ENCODE peak calls at places on chromosomes 1 and 21, in eight cellular contexts. E is left ventricle myocardium inferior, J is fibroblast of lung, X is sigmoid colon, Y is spleen, G is tibial artery, I is left lung, M is heart left ventricle. Q is an unnamed sample.

GRCh38 chr1:38454236-38454635 is 405.3 kb downstream of the RRAGC start:
- DNase-seq in X (no peak), E (no peak), J (no peak), Y (no peak), G (no peak), I (no peak), M (no peak), Q (no peak)

GRCh38 chr1:91682882-91683597 is 182.4 kb downstream of the CDC7 start:
- DNase-seq in Y (no peak), X (no peak), G (no peak), I (no peak), J (no peak), E (no peak), M (no peak), Q (no peak)

GRCh38 chr21:39869141-39869818 is 2.0 kb downstream of the PCP4 start:
- DNase-seq in Y (no peak), M (no peak), E (no peak), J (no peak), X (no peak), G (no peak), I (no peak), Q (peak; percentile 88)

GRCh38 chr1:229258031-229258850 is 12.7 kb upstream of the RAB4A start:
- DNase-seq in X (peak; percentile 77), E (peak; percentile 26), G (no peak), M (peak; percentile 59), Y (no peak), I (no peak), J (peak; percentile 79), Q (no peak)

GRCh38 chr1:63112155-63112914 is 210.0 kb upstream of the FOXD3 start:
- DNase-seq in Y (no peak), E (no peak), G (no peak), I (no peak), X (no peak), M (no peak), J (peak; percentile 23), Q (no peak)

GRCh38 chr1:46411601-46412341 is 17.7 kb downstream of the FAAH start:
- DNase-seq in G (no peak), X (no peak), M (no peak), Y (peak; percentile 67), J (no peak), E (no peak), I (no peak), Q (no peak)

GRCh38 chr1:113812661-113813135 is 422 bp upstream of the RSBN1 start:
- DNase-seq in J (no peak), Y (peak; percentile 82), X (no peak), I (no peak), M (no peak), E (no peak), G (no peak), Q (no peak)

GRCh38 chr1:80375662-80376061 is 1369.1 kb upstream of the ADGRL4 start:
- DNase-seq in Y (no peak), G (no peak), X (no peak), J (peak; percentile 75), E (no peak), M (no peak), I (no peak), Q (no peak)

GRCh38 chr1:152777510-152778137 is 2.7 kb downstream of the LCE1F start:
- DNase-seq in Y (no peak), G (no peak), M (no peak), I (no peak), J (no peak), E (no peak), X (no peak), Q (no peak)

GRCh38 chr1:11948822-11949458 is 14.4 kb downstream of the PLOD1 start:
- DNase-seq in I (no peak), J (no peak), Y (no peak), G (no peak), E (no peak), X (no peak), M (no peak), Q (no peak)

GRCh38 chr1:119475866-119476439 is 31.1 kb upstream of the HSD3B1 start:
- DNase-seq in Y (no peak), M (peak; percentile 26), X (no peak), G (no peak), I (peak; percentile 43), E (peak; percentile 19), J (peak; percentile 11), Q (no peak)

GRCh38 chr1:32650752-32651460 is at the start of gene RBBP4:
- DNase-seq in G (peak; percentile 99), Y (peak; percentile 99), X (peak; percentile 99), M (peak; percentile 99), E (peak; percentile 99), J (peak; percentile 98), I (peak; percentile 98), Q (peak; percentile 99)

GRCh38 chr1:32651461-32652073 is 559 bp downstream of the RBBP4 start:
- DNase-seq in G (no peak), J (no peak), E (no peak), I (no peak), X (no peak), Y (no peak), M (no peak), Q (no peak)

GRCh38 chr1:32647308-32648134 is 2.8 kb downstream of the ZBTB8OS start:
- DNase-seq in M (no peak), Y (no peak), X (no peak), I (no peak), G (no peak), J (no peak), E (no peak), Q (no peak)

GRCh38 chr1:32650157-32650751 is at the start of gene ZBTB8OS:
- DNase-seq in G (peak; percentile 94), J (peak; percentile 94), Y (peak; percentile 95), I (peak; percentile 94), E (peak; percentile 90), X (peak; percentile 97), M (peak; percentile 92), Q (peak; percentile 95)

GRCh38 chr1:32652244-32652962 is 1.4 kb downstream of the RBBP4 start:
- DNase-seq in G (no peak), E (no peak), Y (no peak), X (no peak), J (no peak), I (no peak), M (no peak), Q (no peak)
- H3K4me1 ChIP-seq in G (peaks cover 62% of the 10 kb centered on the region), E (peaks cover 81% of the 10 kb centered on the region), Y (peaks cover 78% of the 10 kb centered on the region), X (peaks cover 63% of the 10 kb centered on the region), J (peaks cover 2% of the 10 kb centered on the region), I (peaks cover 73% of the 10 kb centered on the region), M (peaks cover 2% of the 10 kb centered on the region), Q (peaks cover 6% of the 10 kb centered on the region)

GRCh38 chr1:54125671-54126070 is 27.1 kb downstream of the CDCP2 start:
- DNase-seq in I (no peak), G (no peak), J (peak; percentile 17), Y (peak; percentile 57), X (no peak), E (peak; percentile 32), M (no peak), Q (no peak)
- TF ChIP-seq CTCF in I (no peak), G (peak; percentile 22), J (peak; percentile 12), Y (no peak), X (no peak), E (peak; percentile 61), M (peak; percentile 31), Q (peak; percentile 32)

GRCh38 chr1:26740958-26741357 is 45.1 kb downstream of the ARID1A start:
- DNase-seq in X (no peak), Y (no peak), G (no peak), M (no peak), J (no peak), E (no peak), I (no peak), Q (no peak)

GRCh38 chr1:26743426-26744059 is 44.2 kb upstream of the PIGV start:
- DNase-seq in E (no peak), I (no peak), G (no peak), X (no peak), J (no peak), Y (no peak), M (no peak), Q (no peak)

GRCh38 chr1:26745191-26745590 is 42.6 kb upstream of the PIGV start:
- DNase-seq in X (no peak), M (no peak), I (no peak), Y (no peak), G (no peak), E (no peak), J (peak; percentile 28), Q (no peak)

GRCh38 chr1:26747048-26747447 is 40.7 kb upstream of the PIGV start:
- DNase-seq in E (no peak), M (no peak), G (no peak), J (no peak), X (no peak), Y (no peak), I (no peak), Q (no peak)

DNA sequence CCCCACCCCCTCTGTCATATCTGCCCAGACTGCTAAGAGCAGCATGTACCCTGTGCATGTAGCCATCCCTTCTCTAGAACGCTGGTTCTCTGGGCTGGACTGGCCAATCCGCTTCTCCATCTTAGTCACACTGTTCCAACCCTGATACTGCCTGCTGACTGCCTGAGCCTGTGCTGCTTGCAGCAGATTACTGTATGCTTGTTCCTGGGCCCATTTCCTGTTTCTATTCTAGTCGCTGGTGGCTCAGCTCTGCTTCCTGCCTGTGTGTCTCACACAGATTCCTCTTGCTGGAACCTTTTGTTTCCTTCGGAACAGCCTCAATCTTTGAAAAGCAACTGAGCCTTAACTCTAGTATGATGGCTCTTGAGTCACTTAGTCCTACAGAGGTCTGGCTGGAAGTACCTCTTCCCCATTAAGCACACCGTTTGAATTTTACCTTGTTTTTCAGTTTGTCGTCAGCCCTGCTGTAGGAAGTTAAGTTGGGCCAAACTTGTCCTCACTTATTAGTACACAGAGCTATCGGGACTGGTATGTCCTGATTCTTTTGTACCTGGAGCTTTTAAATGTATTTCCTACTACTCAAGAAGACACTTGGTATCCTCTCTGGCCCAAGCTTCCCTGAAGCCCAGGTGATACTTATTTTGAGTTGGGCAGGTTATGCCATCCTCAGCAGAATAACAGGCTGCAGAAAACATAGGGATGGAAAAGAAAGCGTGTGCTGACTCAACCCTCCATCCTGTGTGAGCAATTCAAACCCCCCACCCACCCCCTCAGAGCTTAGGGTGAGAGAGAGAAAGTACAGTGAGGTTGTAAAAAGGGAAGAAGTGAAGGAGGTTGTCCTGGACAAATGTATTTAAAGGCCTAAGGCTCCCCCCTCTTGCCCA is 43.4 kb upstream of the PIGV start:
- DNase-seq in G (peak; percentile 89), M (peak; percentile 87), J (peak; percentile 82), E (peak; percentile 76), Y (peak; percentile 93), I (peak; percentile 86), X (peak; percentile 82), Q (peak; percentile 87)
- H3K4me1 ChIP-seq in G (peaks cover 53% of the 10 kb centered on the region), M (peaks cover 11% of the 10 kb centered on the region), J (peaks cover 15% of the 10 kb centered on the region), E (peaks cover 100% of the 10 kb centered on the region), Y (peaks cover 93% of the 10 kb centered on the region), I (peaks cover 84% of the 10 kb centered on the region), X (peaks cover 63% of the 10 kb centered on the region), Q (peaks cover 11% of the 10 kb centered on the region)

DNA sequence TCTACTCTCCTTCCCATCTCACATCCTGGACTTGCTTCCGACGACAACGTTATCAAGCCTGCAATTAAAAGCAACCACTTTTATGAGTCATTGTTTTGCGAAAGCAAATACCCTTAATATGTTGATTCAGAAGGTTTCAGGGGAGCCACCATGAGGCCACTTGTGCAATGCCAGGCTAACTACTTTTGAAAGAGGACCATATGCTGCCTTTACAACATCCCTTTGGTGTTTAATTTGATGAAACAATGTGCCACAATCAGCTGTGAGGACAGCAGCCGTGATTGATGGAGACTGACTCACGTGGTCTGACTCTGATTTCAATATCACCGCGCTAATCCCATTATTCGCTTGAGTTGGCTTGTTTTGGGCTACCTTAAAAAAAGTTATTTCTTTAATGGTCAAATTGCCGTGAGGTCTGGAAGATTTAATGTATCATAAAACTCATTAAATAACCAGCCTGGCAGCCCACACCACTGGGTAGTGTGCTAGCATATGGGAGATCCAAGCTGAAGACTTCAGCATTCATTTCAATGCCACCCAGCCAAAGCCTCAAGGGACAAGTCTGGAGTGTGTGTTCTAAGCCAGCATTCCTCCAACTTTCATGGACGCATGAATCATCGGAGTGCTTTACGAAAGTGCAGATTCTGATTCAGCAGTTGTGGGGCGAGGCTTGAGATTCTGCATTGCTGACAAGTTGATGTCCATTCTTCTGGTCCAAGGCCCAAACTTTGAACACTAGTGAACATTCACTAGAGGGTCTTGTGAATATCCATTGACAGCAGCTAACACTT is 73.3 kb upstream of the PAXBP1 start:
- DNase-seq in G (no peak), X (no peak), M (no peak), J (peak; percentile 48), E (no peak), Y (no peak), I (no peak), Q (no peak)
- TF ChIP-seq CTCF in G (no peak), X (no peak), M (no peak), J (no peak), E (no peak), Y (no peak), I (no peak), Q (no peak)

Q was measured in kidney.